ENCODE peak calls at places on chromosomes 7 and 10, in seven cellular contexts. G, M, L, C, T, B and Q are unnamed samples.

GRCh38 chr10:75084834-75085384 is 26.5 kb upstream of the SAMD8 start:
- DNase-seq in G (no peak), L (no peak), B (no peak), M (no peak), T (no peak), C (no peak), Q (no peak)

GRCh38 chr7:44964831-44965440 is 13.9 kb downstream of the MYO1G start:
- DNase-seq in T (peak; percentile 28), M (no peak), C (peak; percentile 85), B (no peak), L (no peak), G (no peak), Q (no peak)

GRCh38 chr10:110850099-110850498 is 21.6 kb upstream of the PDCD4 start:
- DNase-seq in T (no peak), B (no peak), L (no peak), G (no peak), C (no peak), M (peak; percentile 29), Q (no peak)

GRCh38 chr7:2038876-2039728 is 193.6 kb downstream of the MAD1L1 start:
- DNase-seq in B (peak; percentile 26), C (no peak), L (no peak), T (no peak), G (no peak), M (no peak), Q (no peak)

GRCh38 chr7:128728608-128729007 is 10.6 kb upstream of the CALU start:
- DNase-seq in G (no peak), T (no peak), M (no peak), B (no peak), L (peak; percentile 88), C (no peak), Q (no peak)

GRCh38 chr7:23098029-23098428 is 7.6 kb upstream of the KLHL7 start:
- DNase-seq in L (no peak), M (no peak), G (no peak), B (no peak), T (no peak), C (peak; percentile 77), Q (no peak)

GRCh38 chr7:16271990-16272665 is 149.2 kb downstream of the CRPPA start:
- DNase-seq in B (no peak), M (no peak), T (no peak), G (no peak), C (no peak), L (peak; percentile 40), Q (no peak)

GRCh38 chr10:30027057-30028005 is 32.1 kb downstream of the JCAD start:
- DNase-seq in L (no peak), M (peak; percentile 87), B (peak; percentile 55), C (peak; percentile 86), G (peak; percentile 97), T (peak; percentile 96), Q (peak; percentile 67)

GRCh38 chr7:101486764-101487458 is 124.2 kb downstream of the COL26A1 start:
- DNase-seq in L (peak; percentile 60), T (no peak), C (peak; percentile 69), G (no peak), M (no peak), B (no peak), Q (no peak)

GRCh38 chr10:24272374-24272773 is 63.4 kb downstream of the KIAA1217 start:
- DNase-seq in G (no peak), T (no peak), B (no peak), C (no peak), M (no peak), L (peak; percentile 80), Q (no peak)